ENCODE peak calls at places on chromosomes 4 and X, in seven cellular contexts. C, P, G, X, O, M and I are unnamed samples.

GRCh38 chr4:168667397-168667796 is 170.5 kb downstream of the PALLD start:
- DNase-seq in C (no peak), P (no peak), G (no peak), X (no peak), O (no peak), M (no peak), I (no peak)

GRCh38 chrX:31459361-31459760 is 387.5 kb upstream of the FTHL17 start:
- DNase-seq in C (no peak), P (no peak), G (no peak), X (no peak), O (no peak), M (peak; percentile 6), I (no peak)

GRCh38 chrX:31656013-31656412 is 584.2 kb upstream of the FTHL17 start:
- DNase-seq in C (no peak), P (no peak), G (no peak), X (no peak), O (no peak), M (peak; percentile 27), I (no peak)

GRCh38 chrX:72621619-72622485 is 49.2 kb upstream of the HDAC8 start:
- DNase-seq in C (no peak), P (no peak), G (no peak), X (no peak), O (no peak), M (peak; percentile 42), I (no peak)

GRCh38 chrX:107700317-107700774 is 72.0 kb downstream of the PRPS1 start:
- DNase-seq in C (no peak), P (no peak), G (no peak), X (no peak), O (no peak), M (no peak), I (peak; percentile 29)

GRCh38 chr4:179307297-179308136 is 1865.3 kb upstream of the AGA start:
- DNase-seq in C (no peak), P (no peak), G (no peak), X (peak; percentile 30), O (no peak), M (peak; percentile 23), I (peak; percentile 8)

GRCh38 chrX:48940404-48940955 is 16.9 kb downstream of the OTUD5 start:
- DNase-seq in C (no peak), P (no peak), G (no peak), X (no peak), O (no peak), M (no peak), I (no peak)

GRCh38 chr4:76723373-76723772 is 174.6 kb downstream of the SOWAHB start:
- DNase-seq in C (no peak), P (no peak), G (no peak), X (no peak), O (no peak), M (no peak), I (peak; percentile 19)

GRCh38 chr4:143407475-143407874 is 70.8 kb downstream of the GAB1 start:
- DNase-seq in C (no peak), P (no peak), G (no peak), X (no peak), O (no peak), M (no peak), I (no peak)

GRCh38 chr4:167595898-167596297 is 361.6 kb upstream of the SPOCK3 start:
- DNase-seq in C (no peak), P (no peak), G (no peak), X (no peak), O (no peak), M (peak; percentile 11), I (no peak)

GRCh38 chr4:132592850-132593249 is 556.2 kb upstream of the PCDH10 start:
- DNase-seq in C (no peak), P (no peak), G (no peak), X (no peak), O (no peak), M (no peak), I (no peak)

GRCh38 chr4:107058828-107059227 is 22.7 kb upstream of the DKK2 start:
- DNase-seq in C (no peak), P (no peak), G (no peak), X (no peak), O (no peak), M (no peak), I (peak; percentile 13)

GRCh38 chr4:159487284-159487747 is 384.4 kb downstream of the RAPGEF2 start:
- DNase-seq in C (no peak), P (no peak), G (no peak), X (no peak), O (peak; percentile 73), M (peak; percentile 54), I (peak; percentile 80)

GRCh38 chr4:174375422-174375821 is 91.7 kb downstream of the CEP44 start:
- DNase-seq in C (no peak), P (no peak), G (no peak), X (no peak), O (no peak), M (no peak), I (no peak)

GRCh38 chrX:20026278-20026677 is 35.4 kb upstream of the BCLAF3 start:
- DNase-seq in C (no peak), P (no peak), G (no peak), X (no peak), O (no peak), M (peak; percentile 60), I (peak; percentile 0)

GRCh38 chr4:102285831-102286230 is 59.5 kb downstream of the SLC39A8 start:
- DNase-seq in C (no peak), P (no peak), G (no peak), X (no peak), O (no peak), M (no peak), I (no peak)

GRCh38 chr4:171650543-171650942 is 162.7 kb upstream of the GALNTL6 start:
- DNase-seq in C (no peak), P (no peak), G (no peak), X (no peak), O (no peak), M (no peak), I (no peak)

GRCh38 chrX:68420559-68420958 is 12.7 kb downstream of the OPHN1 start:
- DNase-seq in C (no peak), P (no peak), G (no peak), X (no peak), O (no peak), M (no peak), I (no peak)

GRCh38 chr4:24551492-24552330 is 32.6 kb downstream of the DHX15 start:
- DNase-seq in C (no peak), P (no peak), G (no peak), X (no peak), O (peak; percentile 2), M (peak; percentile 24), I (no peak)

GRCh38 chr4:85793256-85793655 is 318.3 kb downstream of the ARHGAP24 start:
- DNase-seq in C (no peak), P (no peak), G (no peak), X (no peak), O (no peak), M (no peak), I (no peak)

GRCh38 chrX:68443155-68443868 is 10.0 kb upstream of the OPHN1 start:
- DNase-seq in C (no peak), P (no peak), G (no peak), X (no peak), O (no peak), M (peak; percentile 37), I (no peak)

GRCh38 chrX:12921886-12922599 is 15.6 kb downstream of the TLR8 start:
- DNase-seq in C (no peak), P (no peak), G (no peak), X (no peak), O (no peak), M (no peak), I (no peak)

GRCh38 chr4:74038161-74039064 is at the start of gene CXCL3:
- DNase-seq in C (peak; percentile 48), P (no peak), G (no peak), X (no peak), O (no peak), M (peak; percentile 16), I (peak; percentile 71)

GRCh38 chrX:41481264-41482109 is 34.3 kb downstream of the NYX start:
- DNase-seq in C (no peak), P (no peak), G (no peak), X (no peak), O (no peak), M (peak; percentile 16), I (no peak)